ENCODE peak calls at places on chromosomes 2 and 18, in five cellular contexts. F, U, Q, K and P are unnamed samples.

GRCh38 chr18:63869851-63870250 is 17.7 kb upstream of the SERPINB2 start:
- DNase-seq in U (no peak), Q (no peak), K (no peak), F (peak; percentile 45), P (no peak)

GRCh38 chr2:149082781-149083180 is 44.3 kb downstream of the LYPD6B start:
- DNase-seq in K (peak; percentile 22), U (no peak), Q (no peak), F (no peak), P (no peak)

GRCh38 chr2:156338578-156338977 is 6.1 kb upstream of the NR4A2 start:
- DNase-seq in F (no peak), Q (no peak), U (no peak), K (no peak), P (no peak)

GRCh38 chr2:535222-535621 is 142.0 kb downstream of the TMEM18 start:
- DNase-seq in U (no peak), Q (no peak), F (no peak), K (no peak), P (no peak)

GRCh38 chr18:9103488-9103887 is 989 bp downstream of the NDUFV2 start:
- DNase-seq in F (peak; percentile 49), K (no peak), U (no peak), Q (no peak), P (no peak)

GRCh38 chr18:811192-812122 is 585 bp downstream of the YES1 start:
- DNase-seq in F (peak; percentile 26), U (no peak), K (no peak), Q (no peak), P (no peak)

GRCh38 chr18:75228967-75229366 is 18.4 kb downstream of the TSHZ1 start:
- DNase-seq in F (no peak), U (no peak), Q (no peak), K (no peak), P (no peak)

GRCh38 chr2:240708457-240708856 is 16.8 kb downstream of the AQP12A start:
- DNase-seq in F (no peak), U (no peak), K (no peak), Q (no peak), P (no peak)

GRCh38 chr2:101831351-101831865 is 133.9 kb downstream of the MAP4K4 start:
- DNase-seq in Q (peak; percentile 77), F (peak; percentile 78), K (peak; percentile 54), U (peak; percentile 57), P (no peak)

GRCh38 chr2:240401781-240402551 is 33.5 kb upstream of the GPC1 start:
- DNase-seq in U (no peak), K (no peak), Q (no peak), F (no peak), P (no peak)

GRCh38 chr2:41836944-41837343 is 210.9 kb upstream of the PKDCC start:
- DNase-seq in U (peak; percentile 32), Q (no peak), F (peak; percentile 58), K (no peak), P (no peak)

GRCh38 chr2:72762276-72762675 is 63.6 kb downstream of the EXOC6B start:
- DNase-seq in Q (no peak), U (no peak), F (no peak), K (no peak), P (no peak)

GRCh38 chr2:68727698-68728375 is 6.8 kb upstream of the ARHGAP25 start:
- DNase-seq in K (no peak), Q (no peak), U (no peak), F (peak; percentile 90), P (no peak)

GRCh38 chr2:239551206-239551605 is 150.4 kb upstream of the HDAC4 start:
- DNase-seq in K (no peak), U (no peak), F (no peak), Q (no peak), P (no peak)

GRCh38 chr2:11744631-11745394 is 1.6 kb upstream of the LPIN1 start:
- DNase-seq in K (peak; percentile 71), Q (peak; percentile 79), U (peak; percentile 76), F (peak; percentile 59), P (no peak)

GRCh38 chr2:118849226-118850170 is 2.0 kb upstream of the EN1 start:
- DNase-seq in K (no peak), F (no peak), U (no peak), Q (no peak), P (no peak)

GRCh38 chr2:200765139-200765951 is 46.4 kb upstream of the BZW1 start:
- DNase-seq in F (peak; percentile 98), Q (peak; percentile 34), U (no peak), K (no peak), P (no peak)

GRCh38 chr2:6017887-6018286 is 325.7 kb downstream of the SOX11 start:
- DNase-seq in F (no peak), K (no peak), Q (no peak), U (no peak), P (no peak)

GRCh38 chr2:19774788-19775156 is 127.0 kb downstream of the TTC32 start:
- DNase-seq in U (no peak), K (no peak), F (peak; percentile 38), Q (no peak), P (no peak)

GRCh38 chr2:171432969-171433762 is 624 bp downstream of the METTL8 start:
- DNase-seq in U (peak; percentile 68), F (peak; percentile 18), K (peak; percentile 45), Q (peak; percentile 83), P (no peak)

GRCh38 chr18:3251963-3252277 is 4.3 kb downstream of the MYL12A start:
- DNase-seq in Q (no peak), F (peak; percentile 37), U (no peak), K (no peak), P (no peak)

GRCh38 chr2:128416366-128416765 is 97.7 kb upstream of the HS6ST1 start:
- DNase-seq in Q (no peak), F (no peak), U (no peak), K (peak; percentile 27), P (no peak)

GRCh38 chr2:98311771-98312545 is 34.3 kb upstream of the CNGA3 start:
- DNase-seq in K (no peak), F (no peak), Q (no peak), U (peak; percentile 47), P (no peak)

GRCh38 chr18:25231327-25231691 is 120.7 kb downstream of the ZNF521 start:
- DNase-seq in F (no peak), K (no peak), Q (no peak), U (no peak), P (no peak)

GRCh38 chr2:190477563-190478454 is 56.7 kb downstream of the NEMP2 start:
- DNase-seq in F (peak; percentile 34), K (no peak), Q (no peak), U (peak; percentile 26), P (no peak)

GRCh38 chr18:25284278-25284677 is 67.7 kb downstream of the ZNF521 start:
- DNase-seq in U (no peak), K (no peak), Q (no peak), F (no peak), P (no peak)

GRCh38 chr2:47345584-47345913 is 57.4 kb upstream of the MSH2 start:
- DNase-seq in K (peak; percentile 49), U (no peak), Q (peak; percentile 48), F (no peak), P (no peak)

GRCh38 chr2:26671691-26672090 is 20.8 kb upstream of the KCNK3 start:
- DNase-seq in F (no peak), Q (no peak), U (no peak), K (no peak), P (no peak)

GRCh38 chr18:61702007-61702406 is 190.8 kb downstream of the RNF152 start:
- DNase-seq in Q (no peak), U (no peak), F (peak; percentile 89), K (no peak), P (no peak)

GRCh38 chr2:122980672-122981071 is 1044.4 kb upstream of the CNTNAP5 start:
- DNase-seq in Q (no peak), F (no peak), K (no peak), U (no peak), P (no peak)
- TF ChIP-seq MXI1 in Q (no peak), F (no peak), K (no peak), U (no peak), P (no peak)

DNA sequence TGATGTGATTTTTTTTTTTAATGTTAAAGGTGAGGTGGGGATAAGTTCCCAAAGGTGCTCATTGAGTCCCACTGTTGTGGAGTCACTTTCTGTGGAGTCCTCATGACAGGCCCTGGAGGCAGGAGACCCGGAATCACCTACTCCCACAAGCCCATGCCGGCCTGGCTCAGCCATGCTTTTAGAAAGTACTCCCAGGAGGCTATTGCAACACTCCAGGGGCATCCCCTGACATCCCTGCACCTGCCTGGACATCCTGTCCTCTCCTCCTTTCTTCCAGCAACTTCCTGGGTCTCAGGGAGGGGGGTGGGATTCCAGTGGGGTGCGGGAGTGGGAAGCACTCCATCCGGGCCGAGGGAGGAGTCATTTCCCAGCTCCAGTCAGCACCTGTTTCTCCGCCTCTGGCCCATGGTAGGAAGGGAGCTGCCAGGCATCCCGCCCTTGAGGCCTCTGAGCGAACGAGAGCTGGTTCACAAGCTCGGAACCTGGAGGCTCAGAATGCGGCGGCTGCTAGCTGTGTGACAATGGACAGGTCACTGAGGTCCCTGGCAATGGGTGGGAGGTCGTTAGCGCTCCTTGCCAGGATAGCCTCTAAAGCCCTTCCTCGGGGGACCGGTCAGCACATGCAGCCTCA is 163.9 kb upstream of the ID2 start:
- DNase-seq in U (no peak), K (no peak), F (no peak), Q (no peak), P (no peak)
- TF ChIP-seq USF2 in U (no peak), K (no peak), F (no peak), Q (no peak), P (no peak)

DNA sequence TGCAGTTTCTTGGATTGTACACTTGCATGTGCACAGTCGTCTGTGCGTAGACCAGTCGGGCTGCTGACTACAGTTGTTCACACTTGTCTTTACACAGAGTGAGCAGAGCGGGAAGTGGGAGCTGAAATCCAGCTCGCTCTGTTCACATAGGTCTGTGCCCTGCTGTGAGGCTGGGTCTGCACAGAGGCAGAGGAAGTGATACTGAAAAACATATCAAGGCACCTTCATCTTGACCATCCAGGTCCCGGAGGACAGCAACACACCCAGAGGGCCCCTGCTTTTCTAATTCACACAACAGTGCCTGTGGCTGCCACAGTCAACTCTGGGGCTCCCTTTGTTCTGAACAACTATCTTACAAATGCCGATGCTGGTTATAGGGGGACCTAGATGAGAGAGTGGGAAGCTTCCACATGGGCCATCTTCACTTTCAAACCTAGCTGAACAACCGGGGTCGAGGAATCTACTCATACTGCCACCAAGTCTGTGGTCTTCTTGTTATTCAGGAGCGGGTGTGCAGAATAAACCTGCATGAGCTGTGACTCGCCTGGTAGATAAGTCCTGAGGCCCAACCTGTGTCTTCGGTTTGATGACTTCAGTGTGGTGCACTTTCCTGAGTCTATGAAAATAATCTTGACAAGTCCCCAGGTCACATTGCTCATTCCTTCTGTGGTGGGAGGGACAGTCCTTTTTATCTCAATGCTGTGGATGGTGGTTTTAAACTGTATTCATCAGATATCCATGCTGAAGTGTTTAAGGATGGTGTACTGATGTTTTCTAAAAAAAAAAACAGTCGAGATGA is 3.5 kb upstream of the ADNP2 start:
- DNase-seq in K (no peak), Q (no peak), U (peak; percentile 10), F (no peak), P (peak; percentile 55)
- TF ChIP-seq MXI1 in K (no peak), Q (no peak), U (no peak), F (no peak), P (no peak)

GRCh38 chr2:235661538-235661937 is 167.7 kb downstream of the AGAP1 start:
- DNase-seq in U (no peak), F (no peak), Q (no peak), K (no peak), P (no peak)

GRCh38 chr2:235660484-235661081 is 166.7 kb downstream of the AGAP1 start:
- DNase-seq in F (no peak), U (no peak), Q (peak; percentile 25), K (peak; percentile 54), P (no peak)

GRCh38 chr2:235659767-235660322 is 166.0 kb downstream of the AGAP1 start:
- DNase-seq in K (no peak), Q (peak; percentile 23), F (peak; percentile 93), U (peak; percentile 19), P (no peak)

GRCh38 chr2:235661136-235661535 is 167.3 kb downstream of the AGAP1 start:
- DNase-seq in F (no peak), K (peak; percentile 59), Q (peak; percentile 73), U (no peak), P (no peak)

GRCh38 chr2:235658371-235659174 is 164.7 kb downstream of the AGAP1 start:
- DNase-seq in K (no peak), Q (no peak), U (no peak), F (no peak), P (no peak)
- TF ChIP-seq USF2 in K (no peak), Q (no peak), U (no peak), F (no peak), P (no peak)